ENCODE peak calls at places on chromosome 19, in eight cellular contexts. Y is testis, V is thyroid gland, G is tibial nerve, H is IMR-90, C is HCT116, O is stomach, I is Peyer's patch. J is an unnamed sample. For H3K4me1 and H3K27me3, the result is how much of the 10 kb centered on the place peaks cover.

GRCh38 chr19:40578442-40578908 is 1.8 kb downstream of the SHKBP1 start:
- DNase-seq in Y (peak), V (no peak), G (no peak), H (peak), C (no peak), O (no peak), I (no peak), J (no peak)

GRCh38 chr19:46958542-46958941 is 61.1 kb upstream of the NPAS1 start:
- DNase-seq in Y (no peak), V (no peak), G (no peak), H (peak), C (no peak), O (no peak), I (no peak), J (no peak)

GRCh38 chr19:6632002-6632621 is 37.8 kb downstream of the TNFSF14 start:
- DNase-seq in Y (peak), V (peak), G (peak), H (peak), C (peak), O (peak), I (peak), J (no peak)

GRCh38 chr19:3710265-3710812 is 2.2 kb downstream of the TJP3 start:
- DNase-seq in Y (peak), V (peak), G (peak), H (peak), C (peak), O (peak), I (peak), J (peak)

GRCh38 chr19:43640424-43640757 is 741 bp upstream of the CADM4 start:
- DNase-seq in Y (no peak), V (no peak), G (no peak), H (no peak), C (no peak), O (no peak), I (no peak), J (no peak)

GRCh38 chr19:47726467-47726866 is 13.2 kb downstream of the EHD2 start:
- DNase-seq in Y (no peak), V (no peak), G (no peak), H (peak), C (no peak), O (no peak), I (no peak), J (no peak)

GRCh38 chr19:29266001-29266400 is 53.0 kb upstream of the UQCRFS1 start:
- DNase-seq in Y (no peak), V (no peak), G (no peak), H (no peak), C (no peak), O (no peak), I (no peak), J (no peak)

GRCh38 chr19:49147923-49148682 is 7.1 kb downstream of the HRC start:
- DNase-seq in Y (no peak), V (no peak), G (no peak), H (no peak), C (no peak), O (no peak), I (no peak), J (peak)

GRCh38 chr19:16541526-16542044 is 652 bp downstream of the CHERP start:
- DNase-seq in Y (no peak), V (no peak), G (no peak), H (peak), C (no peak), O (no peak), I (no peak), J (no peak)

GRCh38 chr19:30360378-30361106 is 11.6 kb upstream of the ZNF536 start:
- DNase-seq in Y (no peak), V (no peak), G (no peak), H (no peak), C (no peak), O (peak), I (no peak), J (no peak)

GRCh38 chr19:54551293-54551692 is 22.3 kb upstream of the LILRA2 start:
- DNase-seq in Y (no peak), V (no peak), G (no peak), H (no peak), C (no peak), O (no peak), I (no peak), J (no peak)

GRCh38 chr19:10152100-10152499 is 32.4 kb upstream of the EIF3G start:
- DNase-seq in Y (no peak), V (no peak), G (no peak), H (no peak), C (no peak), O (no peak), I (no peak), J (no peak)

GRCh38 chr19:11496391-11497163 is 9.1 kb downstream of the ZNF653 start:
- DNase-seq in Y (peak), V (peak), G (peak), H (peak), C (peak), O (peak), I (peak), J (no peak)

GRCh38 chr19:41546386-41546789 is 29.6 kb upstream of the CEACAM21 start:
- DNase-seq in Y (no peak), V (no peak), G (no peak), H (no peak), C (no peak), O (no peak), I (peak), J (no peak)

GRCh38 chr19:4401482-4402170 is 814 bp upstream of the CHAF1A start:
- DNase-seq in Y (no peak), V (no peak), G (no peak), H (no peak), C (no peak), O (no peak), I (no peak), J (no peak)

GRCh38 chr19:3785938-3786824 is at the start of gene MATK:
- DNase-seq in Y (no peak), V (no peak), G (no peak), H (no peak), C (no peak), O (no peak), I (no peak), J (no peak)

GRCh38 chr19:21569497-21569870 is 64.1 kb downstream of the ZNF429 start:
- DNase-seq in Y (no peak), V (peak), G (no peak), H (no peak), C (no peak), O (no peak), I (peak), J (peak)

GRCh38 chr19:7888145-7888825 is at the start of gene LRRC8E:
- DNase-seq in Y (no peak), V (peak), G (no peak), H (peak), C (no peak), O (peak), I (peak), J (peak)

GRCh38 chr19:49335071-49335783 is at the start of gene CD37:
- DNase-seq in Y (no peak), V (no peak), G (no peak), H (no peak), C (no peak), O (peak), I (peak), J (no peak)

GRCh38 chr19:17049711-17050280 is 23.2 kb upstream of the CPAMD8 start:
- DNase-seq in Y (peak), V (no peak), G (no peak), H (peak), C (no peak), O (no peak), I (no peak), J (no peak)

GRCh38 chr19:58033741-58034475 is at the start of gene ZSCAN1:
- DNase-seq in Y (peak), V (peak), G (peak), H (peak), C (no peak), O (peak), I (peak), J (peak)

GRCh38 chr19:35519291-35519690 is 5.8 kb upstream of the DMKN start:
- DNase-seq in Y (no peak), V (no peak), G (no peak), H (peak), C (no peak), O (no peak), I (no peak), J (no peak)

GRCh38 chr19:14097532-14098151 is 7.1 kb upstream of the SAMD1 start:
- DNase-seq in Y (no peak), V (no peak), G (no peak), H (no peak), C (no peak), O (no peak), I (no peak), J (no peak)

GRCh38 chr19:29315566-29315965 is 102.6 kb upstream of the UQCRFS1 start:
- DNase-seq in Y (no peak), V (no peak), G (no peak), H (no peak), C (no peak), O (no peak), I (no peak), J (no peak)

GRCh38 chr19:18220632-18221275 is 5.5 kb downstream of the PDE4C start:
- DNase-seq in Y (no peak), V (peak), G (no peak), H (no peak), C (no peak), O (no peak), I (no peak), J (no peak)

GRCh38 chr19:49689133-49690072 is at the start of gene ADM5:
- DNase-seq in Y (no peak), V (peak), G (no peak), H (no peak), C (no peak), O (peak), I (peak), J (no peak)

GRCh38 chr19:17357724-17358123 is 19.4 kb downstream of the PLVAP start:
- DNase-seq in Y (no peak), V (no peak), G (no peak), H (no peak), C (no peak), O (no peak), I (no peak), J (no peak)

GRCh38 chr19:38228491-38229439 is 4.7 kb upstream of the DPF1 start:
- DNase-seq in Y (no peak), V (no peak), G (no peak), H (no peak), C (no peak), O (no peak), I (no peak), J (no peak)

GRCh38 chr19:32886241-32886640 is 16.7 kb upstream of the SLC7A9 start:
- DNase-seq in Y (no peak), V (no peak), G (no peak), H (no peak), C (no peak), O (no peak), I (no peak), J (no peak)
- TF ChIP-seq POLR2A in Y (no peak), V (no peak), G (no peak), H (no peak), C (no peak), O (no peak), I (no peak), J (no peak)

GRCh38 chr19:19407640-19407933 is 2.1 kb downstream of the GATAD2A start:
- DNase-seq in Y (no peak), V (no peak), G (no peak), H (no peak), C (no peak), O (no peak), I (no peak), J (no peak)

GRCh38 chr19:19409235-19410030 is 4.0 kb downstream of the GATAD2A start:
- DNase-seq in Y (no peak), V (no peak), G (no peak), H (no peak), C (no peak), O (no peak), I (no peak), J (no peak)

GRCh38 chr19:19405919-19406877 is 723 bp downstream of the GATAD2A start:
- DNase-seq in Y (peak), V (peak), G (no peak), H (peak), C (no peak), O (peak), I (peak), J (peak)

GRCh38 chr19:19404879-19405860 is at the start of gene GATAD2A:
- DNase-seq in Y (peak), V (peak), G (peak), H (peak), C (peak), O (peak), I (peak), J (peak)

GRCh38 chr19:19406878-19407639 is 1.6 kb downstream of the GATAD2A start:
- DNase-seq in Y (peak), V (no peak), G (no peak), H (peak), C (no peak), O (peak), I (peak), J (no peak)
- H3K4me1 ChIP-seq in Y (half or more), V (under half), G (under half), H (under half), C (under half), O (half or more), I (under half), J (half or more)

GRCh38 chr19:50722248-50723013 is 733 bp upstream of the CLEC11A start:
- DNase-seq in Y (no peak), V (no peak), G (no peak), H (peak), C (no peak), O (no peak), I (no peak), J (no peak)
- H3K27me3 ChIP-seq in Y (under half), V (under half), G (half or more), H (under half), C (under half), O (half or more), I (under half), J (under half)

DNA sequence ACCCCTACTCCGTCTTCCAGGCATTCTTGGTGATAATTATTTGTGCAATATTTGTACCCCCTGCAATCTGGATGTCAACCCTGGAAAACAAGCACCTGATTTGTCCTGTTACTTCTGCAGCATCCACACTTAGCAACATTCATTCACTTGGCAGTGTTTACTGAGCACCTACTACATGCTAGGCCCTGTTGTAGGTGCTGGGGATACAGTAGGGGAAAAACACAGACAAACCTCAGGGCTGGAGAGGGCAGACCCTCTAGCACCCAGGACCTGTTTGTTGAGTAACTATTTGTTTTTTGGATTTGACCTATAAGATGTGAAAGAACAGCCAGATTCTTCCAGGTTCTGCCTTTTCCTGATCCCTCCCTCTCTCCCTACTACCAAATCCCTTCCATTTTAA is 9.5 kb downstream of the NECTIN2 start:
- DNase-seq in Y (no peak), V (no peak), G (no peak), H (no peak), C (no peak), O (no peak), I (no peak), J (no peak)
- TF ChIP-seq POLR2A in Y (no peak), V (no peak), G (no peak), H (no peak), C (no peak), O (no peak), I (no peak), J (no peak)

DNA sequence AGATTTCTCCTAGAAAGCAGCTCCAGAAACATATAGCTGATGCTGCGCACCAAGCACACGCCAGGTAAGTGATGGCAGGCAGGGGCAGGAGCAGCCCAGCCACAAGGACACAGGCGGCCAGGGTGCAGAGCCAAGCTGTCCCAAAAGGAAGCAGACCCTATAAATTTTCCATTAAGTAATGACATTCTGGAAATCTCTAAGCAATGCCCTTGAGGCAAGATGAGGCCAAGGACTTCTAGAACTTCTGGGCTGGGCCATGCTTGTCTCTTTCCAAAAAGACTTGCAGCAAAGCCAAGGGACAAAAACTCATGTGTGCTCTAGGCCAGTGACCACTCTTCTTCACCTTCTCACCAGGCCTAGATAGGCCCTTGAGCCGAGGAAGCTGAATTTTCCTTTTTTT is 42.2 kb upstream of the EPHX3 start:
- DNase-seq in Y (no peak), V (no peak), G (no peak), H (no peak), C (no peak), O (no peak), I (no peak), J (no peak)
- H3K4me1 ChIP-seq in Y (half or more), V (half or more), G (under half), H (under half), C (under half), O (half or more), I (under half), J (half or more)

GRCh38 chr19:308471-309205 is 17.4 kb upstream of the PLPP2 start:
- DNase-seq in Y (no peak), V (no peak), G (no peak), H (no peak), C (no peak), O (peak), I (peak), J (no peak)
- H3K27me3 ChIP-seq in Y (under half), V (under half), G (under half), H (under half), C (under half), O (under half), I (under half), J (under half)

GRCh38 chr19:51701468-51702100 is 8.5 kb downstream of the SPACA6 start:
- DNase-seq in Y (no peak), V (no peak), G (no peak), H (no peak), C (no peak), O (no peak), I (peak), J (no peak)

GRCh38 chr19:51704601-51705000 is 11.5 kb downstream of the SPACA6 start:
- DNase-seq in Y (no peak), V (peak), G (no peak), H (no peak), C (no peak), O (no peak), I (no peak), J (no peak)

GRCh38 chr19:51703655-51704515 is 10.8 kb downstream of the SPACA6 start:
- DNase-seq in Y (peak), V (peak), G (peak), H (peak), C (peak), O (peak), I (peak), J (peak)

GRCh38 chr19:51702103-51702753 is 9.1 kb downstream of the SPACA6 start:
- DNase-seq in Y (peak), V (peak), G (peak), H (peak), C (no peak), O (peak), I (peak), J (peak)

GRCh38 chr19:51702754-51703654 is 9.9 kb downstream of the SPACA6 start:
- DNase-seq in Y (no peak), V (peak), G (no peak), H (no peak), C (no peak), O (peak), I (peak), J (no peak)
- TF ChIP-seq POLR2A in Y (no peak), V (no peak), G (no peak), H (no peak), C (no peak), O (no peak), I (no peak), J (peak)